ENCODE peak calls at places on chromosomes 5 and 9, in six cellular contexts. O is bronchial epithelial cell, L is kidney epithelial cell, G is progenitor cell of endocrine pancreas, I is GM12865, P is Panc1. W is an unnamed sample.

GRCh38 chr9:19028835-19029451 is 4.1 kb downstream of the SAXO1 start:
- DNase-seq in L (no peak), G (no peak), I (peak), O (peak), P (no peak), W (no peak)

GRCh38 chr9:79357620-79358019 is 214.1 kb upstream of the TLE4 start:
- DNase-seq in P (no peak), G (no peak), L (no peak), I (no peak), O (no peak), W (no peak)

GRCh38 chr9:82583524-82583923 is 479.4 kb downstream of the RASEF start:
- DNase-seq in O (no peak), I (no peak), L (no peak), G (no peak), P (no peak), W (no peak)

GRCh38 chr5:122473138-122473843 is 161.3 kb downstream of the SNCAIP start:
- DNase-seq in G (no peak), I (no peak), O (no peak), L (no peak), P (no peak), W (no peak)

GRCh38 chr9:109416135-109416706 is 81.9 kb downstream of the PTPN3 start:
- DNase-seq in O (no peak), I (peak), G (no peak), P (no peak), L (no peak), W (no peak)

GRCh38 chr5:178244566-178244965 is 12.0 kb upstream of the PHYKPL start:
- DNase-seq in O (peak), L (no peak), I (no peak), G (no peak), P (no peak), W (no peak)

GRCh38 chr9:109251080-109251775 is 69.6 kb downstream of the EPB41L4B start:
- DNase-seq in G (no peak), O (peak), P (peak), L (no peak), I (no peak), W (no peak)

GRCh38 chr5:119614838-119615237 is 14.5 kb upstream of the FAM170A start:
- DNase-seq in L (no peak), O (no peak), I (no peak), G (no peak), P (no peak), W (no peak)

GRCh38 chr5:134580001-134580460 is 52.6 kb downstream of the SAR1B start:
- DNase-seq in O (no peak), I (no peak), L (no peak), G (no peak), P (no peak), W (no peak)

GRCh38 chr9:133121200-133122166 is at the start of gene RALGDS:
- DNase-seq in G (peak), L (no peak), O (peak), P (no peak), I (peak), W (peak)

GRCh38 chr5:36414869-36415282 is 113.2 kb upstream of the RANBP3L start:
- DNase-seq in L (peak), G (no peak), O (peak), P (no peak), I (peak), W (no peak)

GRCh38 chr5:61311836-61312808 is 19.9 kb upstream of the ZSWIM6 start:
- DNase-seq in P (peak), L (peak), O (peak), G (no peak), I (no peak), W (no peak)

GRCh38 chr5:136080483-136081180 is 51.8 kb downstream of the TGFBI start:
- DNase-seq in O (peak), L (peak), G (peak), I (peak), P (no peak), W (peak)

GRCh38 chr5:169686137-169686536 is 49.1 kb downstream of the DOCK2 start:
- DNase-seq in I (peak), O (no peak), P (no peak), L (no peak), G (no peak), W (no peak)

GRCh38 chr9:119360237-119360636 is 9.0 kb downstream of the BRINP1 start:
- DNase-seq in G (no peak), I (no peak), P (no peak), O (no peak), L (no peak), W (no peak)

GRCh38 chr5:76537073-76537543 is 86.1 kb downstream of the F2RL2 start:
- DNase-seq in L (no peak), P (no peak), I (no peak), G (no peak), O (peak), W (no peak)

GRCh38 chr5:30413540-30413939 is 779.9 kb upstream of the CDH6 start:
- DNase-seq in P (no peak), L (no peak), I (no peak), O (no peak), G (no peak), W (no peak)

GRCh38 chr9:120916573-120916972 is 10.0 kb downstream of the TRAF1 start:
- DNase-seq in I (no peak), O (no peak), P (no peak), G (no peak), L (no peak), W (no peak)

GRCh38 chr9:96719538-96720315 is 58.2 kb downstream of the ZNF510 start:
- DNase-seq in L (peak), O (peak), P (no peak), I (no peak), G (no peak), W (no peak)

GRCh38 chr5:150672237-150672883 is 11.3 kb downstream of the MYOZ3 start:
- DNase-seq in O (peak), I (no peak), P (no peak), L (no peak), G (no peak), W (no peak)

GRCh38 chr5:94908889-94909480 is 290.5 kb downstream of the SLF1 start:
- DNase-seq in I (peak), G (no peak), O (peak), L (no peak), P (no peak), W (no peak)

GRCh38 chr5:103327893-103328292 is 69.3 kb downstream of the MACIR start:
- DNase-seq in O (no peak), I (no peak), P (no peak), G (no peak), L (no peak), W (no peak)

GRCh38 chr9:95316274-95316673 is 1.2 kb downstream of the FANCC start:
- DNase-seq in O (no peak), G (no peak), L (no peak), I (no peak), P (no peak), W (no peak)

GRCh38 chr5:151680944-151681427 is 5.7 kb downstream of the SPARC start:
- DNase-seq in P (no peak), I (no peak), G (no peak), L (no peak), O (no peak), W (no peak)

GRCh38 chr5:179327026-179327735 is 18.1 kb downstream of the ADAMTS2 start:
- DNase-seq in I (no peak), P (no peak), L (no peak), G (no peak), O (no peak), W (no peak)

GRCh38 chr9:2872941-2873323 is 29.0 kb upstream of the PUM3 start:
- DNase-seq in L (no peak), I (no peak), G (no peak), O (no peak), P (no peak), W (no peak)

GRCh38 chr9:121736964-121737462 is 85.6 kb downstream of the DAB2IP start:
- DNase-seq in L (no peak), G (no peak), O (peak), P (no peak), I (no peak), W (no peak)

GRCh38 chr5:171596391-171596878 is 177.0 kb downstream of the FGF18 start:
- DNase-seq in L (no peak), O (peak), P (no peak), G (no peak), I (no peak), W (no peak)

GRCh38 chr9:19119241-19119640 is 8.1 kb downstream of the PLIN2 start:
- DNase-seq in G (no peak), P (no peak), L (no peak), I (no peak), O (no peak), W (no peak)

GRCh38 chr9:134532084-134532483 is 109.5 kb upstream of the COL5A1 start:
- DNase-seq in P (no peak), L (no peak), O (no peak), I (no peak), G (no peak), W (no peak)

GRCh38 chr5:103013933-103014552 is 105.9 kb downstream of the GIN1 start:
- DNase-seq in O (peak), G (no peak), L (no peak), I (no peak), P (no peak), W (no peak)

GRCh38 chr5:107966216-107966615 is 295.5 kb upstream of the EFNA5 start:
- DNase-seq in L (no peak), G (no peak), P (no peak), O (no peak), I (no peak), W (no peak)

GRCh38 chr5:143204474-143205246 is 198.8 kb downstream of the NR3C1 start:
- DNase-seq in L (no peak), I (no peak), G (no peak), O (no peak), P (no peak), W (no peak)

GRCh38 chr9:68750179-68750685 is 45.2 kb downstream of the PIP5K1B start:
- DNase-seq in I (no peak), G (no peak), O (no peak), L (no peak), P (no peak), W (no peak)

GRCh38 chr5:180608572-180609310 is 17.4 kb upstream of the SCGB3A1 start:
- DNase-seq in L (no peak), I (no peak), G (no peak), O (no peak), P (no peak), W (no peak)

GRCh38 chr9:114460513-114461225 is 44.6 kb downstream of the WHRN start:
- DNase-seq in O (no peak), G (no peak), I (no peak), P (no peak), L (no peak), W (no peak)

GRCh38 chr5:95934207-95934804 is 27.3 kb downstream of the ELL2 start:
- DNase-seq in L (no peak), O (no peak), P (no peak), G (no peak), I (no peak), W (no peak)

GRCh38 chr5:129271309-129271708 is 176.8 kb downstream of the ISOC1 start:
- DNase-seq in G (no peak), I (peak), P (no peak), O (peak), L (no peak), W (no peak)
- TF ChIP-seq CTCF in G (peak), I (peak), P (peak), O (peak), L (peak), W (no peak)

GRCh38 chr9:37449877-37450632 is 15.2 kb downstream of the ZBTB5 start:
- DNase-seq in L (no peak), I (no peak), G (no peak), O (no peak), P (no peak), W (no peak)

GRCh38 chr9:37445832-37446231 is 19.4 kb downstream of the ZBTB5 start:
- DNase-seq in P (no peak), I (no peak), G (no peak), L (no peak), O (no peak), W (no peak)

GRCh38 chr9:37443566-37443965 is 21.1 kb downstream of the GRHPR start:
- DNase-seq in P (no peak), G (no peak), L (no peak), I (no peak), O (peak), W (no peak)

GRCh38 chr9:37444890-37445289 is 20.4 kb downstream of the ZBTB5 start:
- DNase-seq in I (no peak), O (no peak), P (no peak), G (no peak), L (no peak), W (no peak)

GRCh38 chr9:37446401-37446800 is 18.8 kb downstream of the ZBTB5 start:
- DNase-seq in P (no peak), I (no peak), O (no peak), L (no peak), G (no peak), W (no peak)
- TF ChIP-seq CTCF in P (no peak), I (no peak), O (no peak), L (no peak), G (no peak), W (no peak)

GRCh38 chr5:133316346-133317343 is 264.8 kb downstream of the HSPA4 start:
- DNase-seq in G (no peak), O (no peak), L (no peak), I (peak), P (no peak), W (no peak)
- TF ChIP-seq CTCF in G (peak), O (peak), L (peak), I (peak), P (peak), W (no peak)

GRCh38 chr5:72077390-72077789 is 29.9 kb upstream of the MAP1B start:
- DNase-seq in L (no peak), G (no peak), O (no peak), P (no peak), I (no peak), W (no peak)

GRCh38 chr5:72085319-72085718 is 22.0 kb upstream of the MAP1B start:
- DNase-seq in O (no peak), P (no peak), I (no peak), L (no peak), G (no peak), W (no peak)

GRCh38 chr5:72079288-72079687 is 28.0 kb upstream of the MAP1B start:
- DNase-seq in I (no peak), L (no peak), P (no peak), O (no peak), G (no peak), W (no peak)

GRCh38 chr5:72076901-72077300 is 30.4 kb upstream of the MAP1B start:
- DNase-seq in I (no peak), O (no peak), P (no peak), L (no peak), G (no peak), W (no peak)

DNA sequence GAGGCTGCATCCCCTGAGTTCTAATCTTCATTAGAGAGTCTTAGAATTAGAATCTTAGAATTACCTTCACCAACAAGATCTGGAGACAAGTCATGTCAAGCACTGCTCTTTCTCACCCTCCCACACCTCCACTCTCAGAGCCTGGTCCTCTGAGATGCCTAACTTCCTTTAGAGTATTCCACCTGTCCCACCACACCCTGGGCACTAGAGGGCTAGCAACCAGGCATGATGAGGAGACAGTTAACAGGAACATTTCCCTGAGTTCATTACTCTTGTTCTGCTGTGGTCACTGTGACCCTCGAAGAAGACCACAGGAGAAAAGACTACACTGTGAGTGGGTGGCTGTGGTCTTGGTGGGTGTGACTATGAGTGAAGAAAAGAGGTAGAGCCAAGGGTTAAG is 25.2 kb upstream of the MAP1B start:
- DNase-seq in O (no peak), G (no peak), I (no peak), L (no peak), P (no peak), W (no peak)
- TF ChIP-seq CTCF in O (peak), G (peak), I (no peak), L (no peak), P (peak), W (no peak)